ENCODE peak calls at places on chromosomes 4 and X, in eight cellular contexts. H is SJSA1, S is RWPE1, D is mesenchymal stem cell, E is dorsolateral prefrontal cortex, V is GM23248, L is A673, I is gastrocnemius medialis. A is an unnamed sample.

GRCh38 chr4:60368986-60369385 is 831.1 kb upstream of the ADGRL3 start:
- DNase-seq in E (no peak), H (no peak), D (no peak), V (no peak), S (no peak), L (no peak), I (no peak), A (no peak)

GRCh38 chr4:170057851-170058250 is 31.7 kb upstream of the MFAP3L start:
- DNase-seq in S (no peak), E (no peak), L (no peak), I (no peak), D (no peak), H (no peak), V (no peak), A (no peak)

GRCh38 chr4:2806392-2807355 is 13.8 kb downstream of the SH3BP2 start:
- DNase-seq in D (no peak), L (no peak), E (peak), H (no peak), I (peak), V (peak), S (no peak), A (no peak)

GRCh38 chr4:63492515-63492914 is 916.7 kb downstream of the TECRL start:
- DNase-seq in H (no peak), E (no peak), S (no peak), V (no peak), L (no peak), I (no peak), D (no peak), A (no peak)

GRCh38 chr4:173074501-173074946 is 94.1 kb upstream of the GALNT7 start:
- DNase-seq in H (no peak), S (peak), E (no peak), L (peak), I (peak), D (peak), V (peak), A (peak)

GRCh38 chr4:62004881-62005280 is 804.8 kb downstream of the ADGRL3 start:
- DNase-seq in L (no peak), E (no peak), V (no peak), H (no peak), I (no peak), D (no peak), S (no peak), A (no peak)

GRCh38 chr4:184053476-184053875 is 148.4 kb downstream of the STOX2 start:
- DNase-seq in V (no peak), I (no peak), H (no peak), E (no peak), L (no peak), S (peak), D (no peak), A (no peak)

GRCh38 chr4:37473807-37474206 is 212.4 kb downstream of the RELL1 start:
- DNase-seq in V (no peak), S (no peak), L (no peak), D (no peak), H (no peak), I (no peak), E (no peak), A (no peak)

GRCh38 chr4:60790608-60791007 is 409.5 kb upstream of the ADGRL3 start:
- DNase-seq in L (no peak), D (no peak), H (no peak), V (no peak), E (no peak), S (no peak), I (no peak), A (no peak)

GRCh38 chr4:56640907-56641493 is 40.1 kb downstream of the HOPX start:
- DNase-seq in L (no peak), D (no peak), H (no peak), E (no peak), I (no peak), V (peak), S (peak), A (no peak)

GRCh38 chr4:100848865-100849264 is 331.0 kb upstream of the EMCN start:
- DNase-seq in D (no peak), E (no peak), H (no peak), V (no peak), S (no peak), I (no peak), L (peak), A (no peak)

GRCh38 chr4:2843023-2843908 is at the start of gene ADD1:
- DNase-seq in S (peak), H (peak), I (peak), E (peak), D (peak), L (peak), V (peak), A (peak)

GRCh38 chr4:151859646-151860045 is 98.8 kb upstream of the GATB start:
- DNase-seq in D (no peak), E (no peak), I (no peak), L (no peak), H (no peak), V (no peak), S (no peak), A (no peak)

GRCh38 chrX:86348669-86349068 is 200.4 kb downstream of the DACH2 start:
- DNase-seq in I (no peak), D (no peak), L (no peak), S (no peak), V (no peak), H (no peak), E (no peak), A (no peak)

GRCh38 chr4:184150102-184150839 is 67.4 kb downstream of the ENPP6 start:
- DNase-seq in E (no peak), I (no peak), V (no peak), L (no peak), H (no peak), S (no peak), D (no peak), A (no peak)

GRCh38 chr4:111136438-111136837 is 513.6 kb upstream of the PITX2 start:
- DNase-seq in L (peak), V (peak), S (no peak), I (no peak), D (peak), E (no peak), H (no peak), A (no peak)

GRCh38 chr4:148053298-148054003 is 321.6 kb downstream of the ARHGAP10 start:
- DNase-seq in I (peak), S (no peak), D (no peak), H (no peak), E (no peak), L (peak), V (no peak), A (no peak)
- H3K27ac ChIP-seq in I (peak), S (no peak), D (no peak), H (no peak), E (peak), L (peak), V (no peak), A (no peak)

DNA sequence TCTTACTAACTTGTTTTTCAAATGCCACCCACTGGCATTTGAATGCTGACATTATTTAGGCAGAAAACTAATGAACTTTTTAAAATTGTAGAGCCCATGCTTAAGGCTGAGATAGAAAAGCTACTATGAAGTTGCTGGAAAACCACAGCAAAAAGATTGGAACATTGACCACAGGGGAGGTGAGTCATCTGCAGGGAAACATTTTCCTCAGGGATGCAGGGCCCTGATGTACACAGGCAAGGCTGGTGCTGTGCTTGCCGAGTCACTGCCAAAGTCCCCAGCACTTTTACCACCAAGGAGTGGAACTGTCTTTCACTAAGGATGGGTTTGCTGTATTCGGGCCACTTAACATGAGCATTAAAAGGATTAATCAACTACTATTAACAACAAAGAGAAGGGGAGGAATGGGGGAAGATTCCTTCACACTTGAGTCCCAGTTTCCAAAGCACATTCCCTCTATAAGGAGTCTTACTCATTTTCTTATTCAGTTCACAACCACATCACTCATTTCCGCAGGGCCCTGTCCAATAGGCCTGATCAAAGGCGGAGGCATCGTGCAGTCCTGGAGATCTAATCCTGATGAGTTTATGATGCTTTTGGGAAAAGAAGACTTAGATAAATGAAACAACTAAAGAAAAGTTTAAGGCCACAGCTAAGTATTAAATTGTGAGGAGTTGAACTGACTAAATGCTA is 202.9 kb upstream of the NPY2R start:
- DNase-seq in S (peak), L (no peak), I (no peak), E (no peak), V (peak), D (no peak), H (no peak), A (no peak)
- H3K27ac ChIP-seq in S (no peak), L (no peak), I (no peak), E (no peak), V (no peak), D (no peak), H (no peak), A (no peak)

GRCh38 chr4:185592438-185592837 is 57.1 kb upstream of the PDLIM3 start:
- DNase-seq in L (no peak), H (no peak), S (no peak), E (no peak), D (no peak), V (no peak), I (no peak), A (no peak)

GRCh38 chr4:185592845-185593488 is 57.7 kb upstream of the PDLIM3 start:
- DNase-seq in L (no peak), I (no peak), S (no peak), V (no peak), E (no peak), D (peak), H (no peak), A (no peak)

GRCh38 chr4:185591679-185592141 is 56.4 kb upstream of the PDLIM3 start:
- DNase-seq in H (no peak), D (peak), E (no peak), V (peak), S (no peak), I (no peak), L (no peak), A (no peak)

GRCh38 chr4:185589067-185589844 is 53.9 kb upstream of the PDLIM3 start:
- DNase-seq in D (peak), L (no peak), H (no peak), V (peak), E (no peak), S (no peak), I (no peak), A (no peak)

GRCh38 chr4:185590982-185591381 is 55.7 kb upstream of the PDLIM3 start:
- DNase-seq in E (no peak), H (no peak), I (no peak), D (no peak), V (no peak), L (no peak), S (no peak), A (no peak)
- H3K27ac ChIP-seq in E (no peak), H (no peak), I (peak), D (no peak), V (no peak), L (no peak), S (no peak), A (no peak)

GRCh38 chrX:283115-283845 is 2.1 kb downstream of the PLCXD1 start:
- DNase-seq in L (peak), H (peak), I (peak), D (peak), E (peak), S (peak), V (peak), A (peak)
- H3K27ac ChIP-seq in L (peak), H (peak), I (peak), D (no peak), E (no peak), S (peak), V (no peak), A (no peak)

DNA sequence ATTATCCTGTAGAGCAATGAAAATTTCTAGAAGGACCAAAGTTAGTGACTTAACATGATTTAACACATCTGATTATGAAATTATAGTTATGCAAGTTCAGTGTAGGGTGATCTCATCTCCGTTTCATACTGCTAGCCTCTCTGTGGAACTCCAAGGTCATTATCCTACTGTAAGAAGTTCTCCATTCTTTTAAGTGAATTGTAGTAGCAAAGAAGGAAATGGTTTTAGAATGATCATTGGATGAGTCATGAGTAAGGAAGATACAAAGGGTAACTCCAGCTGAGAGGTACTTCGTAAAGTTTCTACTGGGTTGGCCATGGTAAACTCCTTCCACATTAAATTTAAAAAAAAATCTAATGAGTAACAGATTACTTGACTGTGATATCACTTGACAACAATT is 215.0 kb upstream of the GIMD1 start:
- DNase-seq in S (peak), L (peak), D (peak), I (no peak), H (no peak), V (peak), E (no peak), A (peak)
- H3K27ac ChIP-seq in S (no peak), L (peak), D (peak), I (no peak), H (peak), V (peak), E (no peak), A (no peak)

DNA sequence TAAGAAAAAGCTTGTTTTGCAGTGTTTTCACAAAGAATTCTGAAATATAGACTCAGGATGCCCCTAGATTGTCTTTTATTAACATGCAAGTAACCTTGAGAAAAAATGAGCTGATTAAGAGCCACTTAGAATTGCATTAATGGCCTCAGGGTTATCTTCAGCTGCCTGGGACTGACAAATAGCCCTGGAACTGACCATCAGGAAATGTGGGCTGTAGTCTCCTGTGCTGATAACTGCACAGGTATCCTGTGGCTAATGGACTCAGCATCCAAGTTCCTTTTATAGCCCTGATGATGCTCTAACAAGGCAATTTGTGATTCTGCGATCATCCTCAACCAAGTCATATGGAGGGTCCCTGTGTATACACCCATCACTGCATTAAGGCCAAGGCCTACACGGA is 17.0 kb downstream of the CA5B start:
- DNase-seq in I (no peak), D (no peak), V (no peak), S (no peak), L (no peak), H (no peak), E (no peak), A (no peak)
- H3K27ac ChIP-seq in I (no peak), D (no peak), V (no peak), S (no peak), L (no peak), H (no peak), E (no peak), A (no peak)

GRCh38 chr4:185792384-185793146 is 19.4 kb downstream of the SORBS2 start:
- DNase-seq in H (peak), V (peak), S (peak), D (peak), L (peak), E (no peak), I (no peak), A (peak)
- H3K27ac ChIP-seq in H (peak), V (peak), S (no peak), D (peak), L (no peak), E (no peak), I (no peak), A (no peak)

DNA sequence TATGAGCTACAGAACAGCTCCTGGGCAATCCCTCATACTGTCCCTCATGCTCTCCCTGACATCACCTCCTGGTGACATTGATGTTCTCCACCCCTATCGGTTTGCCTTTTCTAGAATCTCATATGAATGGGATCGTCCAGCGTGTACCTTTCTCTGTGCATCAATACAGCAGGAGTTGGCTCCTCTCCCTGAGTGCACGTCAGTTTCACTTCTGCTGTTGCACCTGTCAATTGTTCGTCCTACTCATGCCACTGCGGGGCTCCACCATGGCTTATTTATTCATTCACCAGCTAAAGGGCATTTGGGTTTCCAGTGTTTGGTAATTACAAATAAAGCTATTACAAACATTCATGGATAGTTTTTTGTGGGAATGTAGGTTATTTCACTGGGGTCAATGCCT is 269.1 kb upstream of the ZFP42 start:
- DNase-seq in V (no peak), L (no peak), E (no peak), D (no peak), S (no peak), H (no peak), I (no peak), A (no peak)
- H3K27ac ChIP-seq in V (no peak), L (no peak), E (no peak), D (no peak), S (no peak), H (no peak), I (no peak), A (no peak)

GRCh38 chr4:87805971-87806370 is 6.6 kb downstream of the IBSP start:
- DNase-seq in V (peak), L (no peak), I (no peak), E (no peak), S (peak), H (no peak), D (peak), A (no peak)
- H3K27ac ChIP-seq in V (peak), L (no peak), I (no peak), E (no peak), S (no peak), H (peak), D (no peak), A (no peak)

GRCh38 chr4:153293675-153294057 is 50.8 kb upstream of the MND1 start:
- DNase-seq in V (no peak), L (no peak), H (no peak), E (no peak), S (no peak), D (no peak), I (no peak), A (no peak)

GRCh38 chr4:153292897-153293674 is 51.4 kb upstream of the MND1 start:
- DNase-seq in H (no peak), E (no peak), I (no peak), V (no peak), S (no peak), D (no peak), L (no peak), A (no peak)

GRCh38 chr4:153296424-153296823 is 48.1 kb upstream of the MND1 start:
- DNase-seq in H (no peak), L (peak), E (no peak), S (peak), D (peak), V (peak), I (no peak), A (peak)

GRCh38 chr4:153295131-153295755 is 49.2 kb upstream of the MND1 start:
- DNase-seq in L (no peak), I (no peak), E (no peak), D (no peak), H (no peak), S (peak), V (no peak), A (no peak)

GRCh38 chr4:153294631-153295030 is 49.9 kb upstream of the MND1 start:
- DNase-seq in L (no peak), S (peak), I (no peak), D (no peak), V (peak), E (no peak), H (no peak), A (no peak)
- H3K27ac ChIP-seq in L (no peak), S (no peak), I (no peak), D (no peak), V (no peak), E (no peak), H (no peak), A (no peak)

A was measured in AG04450.